ENCODE peak calls at places on chromosome 2, in five cellular contexts. Y, F, N, Z and C are unnamed samples.

GRCh38 chr2:72133721-72134407 is 13.8 kb downstream of the CYP26B1 start:
- DNase-seq in Y (no peak), F (no peak), N (no peak), Z (no peak), C (no peak)

GRCh38 chr2:85191157-85191556 is 58.0 kb downstream of the TCF7L1 start:
- DNase-seq in Y (no peak), F (no peak), N (no peak), Z (no peak), C (no peak)

GRCh38 chr2:111904726-111905476 is 6.5 kb downstream of the MERTK start:
- DNase-seq in Y (no peak), F (peak; percentile 38), N (no peak), Z (no peak), C (no peak)

GRCh38 chr2:15706986-15707632 is 115.4 kb downstream of the DDX1 start:
- DNase-seq in Y (no peak), F (no peak), N (no peak), Z (no peak), C (no peak)

GRCh38 chr2:184830531-184830930 is 232.2 kb downstream of the ZNF804A start:
- DNase-seq in Y (no peak), F (no peak), N (no peak), Z (no peak), C (no peak)

GRCh38 chr2:206477296-206477695 is 34.0 kb downstream of the ADAM23 start:
- DNase-seq in Y (no peak), F (no peak), N (no peak), Z (no peak), C (no peak)

GRCh38 chr2:19187323-19188020 is 171.0 kb downstream of the OSR1 start:
- DNase-seq in Y (no peak), F (no peak), N (no peak), Z (no peak), C (no peak)

GRCh38 chr2:48852938-48853337 is 97.4 kb upstream of the LHCGR start:
- DNase-seq in Y (no peak), F (no peak), N (no peak), Z (no peak), C (no peak)

GRCh38 chr2:46615555-46616487 is 136.5 kb downstream of the TMEM247 start:
- DNase-seq in Y (no peak), F (no peak), N (no peak), Z (peak; percentile 33), C (peak; percentile 18)
- TF ChIP-seq CTCF in Y (no peak), F (peak; percentile 12), N (no peak), Z (no peak), C (no peak)

GRCh38 chr2:61057562-61057961 is 8.1 kb upstream of the SANBR start:
- DNase-seq in Y (no peak), F (no peak), N (no peak), Z (no peak), C (no peak)
- TF ChIP-seq CTCF in Y (no peak), F (no peak), N (no peak), Z (no peak), C (no peak)

GRCh38 chr2:20224191-20224715 is 677 bp downstream of the SDC1 start:
- DNase-seq in Y (peak; percentile 41), F (no peak), N (no peak), Z (peak; percentile 57), C (no peak)

GRCh38 chr2:20223345-20224190 is 1.4 kb downstream of the SDC1 start:
- DNase-seq in Y (peak; percentile 54), F (no peak), N (no peak), Z (no peak), C (peak; percentile 22)

GRCh38 chr2:20226152-20226545 is 1.2 kb upstream of the SDC1 start:
- DNase-seq in Y (no peak), F (no peak), N (no peak), Z (no peak), C (no peak)

GRCh38 chr2:20225294-20226151 is 593 bp upstream of the SDC1 start:
- DNase-seq in Y (peak; percentile 85), F (no peak), N (peak; percentile 72), Z (peak; percentile 89), C (peak; percentile 33)

GRCh38 chr2:20224716-20225293 is at the start of gene SDC1:
- DNase-seq in Y (peak; percentile 73), F (no peak), N (peak; percentile 75), Z (peak; percentile 79), C (no peak)
- TF ChIP-seq CTCF in Y (no peak), F (no peak), N (no peak), Z (no peak), C (no peak)

GRCh38 chr2:68156419-68156818 is 1.3 kb upstream of the PNO1 start:
- DNase-seq in Y (no peak), F (no peak), N (no peak), Z (no peak), C (no peak)

GRCh38 chr2:68158134-68158447 is 403 bp downstream of the PNO1 start:
- DNase-seq in Y (no peak), F (no peak), N (no peak), Z (no peak), C (no peak)

GRCh38 chr2:68157002-68157401 is 686 bp upstream of the PNO1 start:
- DNase-seq in Y (no peak), F (no peak), N (no peak), Z (no peak), C (no peak)

GRCh38 chr2:68155618-68156017 is 2.1 kb upstream of the PNO1 start:
- DNase-seq in Y (no peak), F (no peak), N (no peak), Z (no peak), C (no peak)

DNA sequence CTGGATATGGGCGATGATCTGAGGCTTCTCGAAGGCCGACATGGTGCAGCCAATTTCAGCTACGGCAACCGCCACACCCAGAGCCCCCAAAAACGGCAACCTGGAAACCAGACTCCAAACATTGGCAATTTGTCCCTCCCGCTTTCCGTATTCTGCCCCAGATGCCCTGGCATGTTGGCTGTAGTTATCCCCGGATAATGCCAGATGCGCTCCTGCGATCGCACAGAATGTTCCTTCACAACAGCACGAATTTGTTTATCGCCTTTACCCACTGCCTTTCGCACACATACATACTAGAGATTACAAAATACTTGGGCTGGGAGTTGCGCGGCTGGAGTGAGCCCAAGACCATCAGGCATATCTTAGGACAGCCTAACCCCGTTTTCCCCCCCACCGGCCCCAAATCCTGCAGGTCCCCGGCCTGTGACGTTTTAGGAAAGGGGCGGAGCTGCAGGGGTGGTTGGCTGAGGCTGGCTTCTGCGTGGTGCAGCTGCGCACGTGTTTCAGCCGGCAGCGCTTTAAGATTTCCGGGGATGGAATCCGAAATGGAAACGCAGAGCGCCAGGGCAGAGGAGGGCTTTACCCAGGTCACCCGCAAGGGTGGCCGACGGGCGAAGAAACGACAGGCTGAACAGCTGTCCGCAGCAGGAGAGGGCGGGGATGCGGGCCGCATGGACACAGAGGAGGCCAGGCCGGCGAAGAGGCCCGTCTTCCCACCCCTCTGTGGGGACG is at the start of gene PNO1:
- DNase-seq in Y (peak; percentile 95), F (peak; percentile 98), N (peak; percentile 95), Z (peak; percentile 97), C (peak; percentile 94)
- TF ChIP-seq CTCF in Y (no peak), F (no peak), N (no peak), Z (no peak), C (no peak)

DNA sequence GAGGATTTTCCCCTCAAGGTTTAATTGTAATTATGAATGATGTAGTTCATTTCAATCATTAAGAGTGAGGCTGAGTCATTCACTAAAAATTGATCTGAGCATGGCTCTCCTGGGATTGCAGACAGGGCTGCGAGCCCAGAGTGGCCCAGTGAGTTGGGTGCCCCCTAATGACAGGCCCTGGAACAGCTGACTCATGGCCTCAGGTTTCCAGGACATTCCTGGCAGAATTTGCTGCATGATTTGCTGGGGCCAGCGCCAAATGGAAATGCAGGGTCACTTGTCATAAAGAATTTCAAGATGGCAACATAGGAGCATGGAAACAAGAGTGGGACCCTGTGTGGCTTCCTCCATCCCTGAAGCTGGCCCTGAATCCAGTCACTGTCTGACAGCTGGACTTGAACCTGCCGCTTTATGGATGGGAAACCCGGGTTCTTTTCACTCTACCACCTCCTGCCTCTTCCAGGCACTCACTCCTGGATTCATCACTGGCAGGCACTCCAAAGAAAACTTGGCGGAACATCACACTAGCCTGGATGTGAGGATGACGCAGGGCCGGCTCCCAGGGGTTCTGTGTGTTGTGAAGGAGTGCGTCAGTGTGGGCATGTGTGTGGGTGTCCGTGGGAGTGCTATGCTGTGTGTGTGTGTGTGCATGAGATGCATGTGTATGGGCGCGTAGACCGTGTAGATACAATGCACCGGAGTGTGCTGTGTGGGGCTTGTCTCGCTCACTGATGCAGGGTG is 15.2 kb downstream of the OTOF start:
- DNase-seq in Y (peak; percentile 83), F (no peak), N (peak; percentile 37), Z (peak; percentile 17), C (no peak)
- TF ChIP-seq CTCF in Y (peak; percentile 62), F (peak; percentile 53), N (peak; percentile 29), Z (no peak), C (no peak)

DNA sequence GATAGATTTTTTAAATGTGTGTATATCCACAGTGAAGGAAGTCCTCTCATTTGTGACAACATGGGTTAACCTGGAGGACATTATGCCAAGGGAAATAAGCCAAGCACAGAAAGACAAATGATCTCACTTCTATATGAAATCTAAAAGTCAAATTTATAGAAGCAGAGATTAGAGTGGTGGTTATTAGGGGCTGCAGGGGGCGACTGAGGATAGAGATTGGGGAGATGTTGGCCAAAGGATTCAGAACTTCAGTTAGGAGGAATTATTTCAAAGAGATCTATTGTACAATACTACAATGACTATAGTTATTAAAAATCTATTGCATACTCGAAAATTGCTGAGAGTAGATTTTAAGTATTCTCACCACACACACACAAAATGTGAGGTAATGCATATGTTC is 252.4 kb upstream of the SLC39A10 start:
- DNase-seq in Y (no peak), F (no peak), N (no peak), Z (no peak), C (no peak)
- TF ChIP-seq CTCF in Y (no peak), F (no peak), N (no peak), Z (no peak), C (no peak)

DNA sequence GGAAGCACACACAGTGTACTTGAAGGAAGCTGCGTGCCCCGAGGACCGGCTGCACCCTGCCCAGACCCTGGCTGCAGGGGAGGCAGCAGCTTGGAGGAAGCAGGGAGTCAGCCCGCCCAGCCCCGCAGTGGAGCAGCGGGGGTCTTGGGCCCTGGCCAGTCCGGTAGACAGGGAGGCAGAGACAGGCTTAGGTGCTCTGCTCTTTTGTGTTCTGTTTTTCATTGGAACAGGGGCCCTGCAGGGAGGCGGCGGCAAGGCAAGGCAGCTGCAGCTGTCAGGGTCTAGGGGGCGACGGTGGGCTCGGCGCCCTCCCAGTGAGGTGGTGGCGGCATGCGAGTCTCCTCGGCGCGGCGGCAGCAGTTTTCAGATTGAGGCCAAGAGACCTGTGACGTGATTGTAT is 53.3 kb upstream of the TFCP2L1 start:
- DNase-seq in Y (no peak), F (no peak), N (no peak), Z (no peak), C (no peak)
- TF ChIP-seq CTCF in Y (no peak), F (no peak), N (no peak), Z (no peak), C (no peak)

DNA sequence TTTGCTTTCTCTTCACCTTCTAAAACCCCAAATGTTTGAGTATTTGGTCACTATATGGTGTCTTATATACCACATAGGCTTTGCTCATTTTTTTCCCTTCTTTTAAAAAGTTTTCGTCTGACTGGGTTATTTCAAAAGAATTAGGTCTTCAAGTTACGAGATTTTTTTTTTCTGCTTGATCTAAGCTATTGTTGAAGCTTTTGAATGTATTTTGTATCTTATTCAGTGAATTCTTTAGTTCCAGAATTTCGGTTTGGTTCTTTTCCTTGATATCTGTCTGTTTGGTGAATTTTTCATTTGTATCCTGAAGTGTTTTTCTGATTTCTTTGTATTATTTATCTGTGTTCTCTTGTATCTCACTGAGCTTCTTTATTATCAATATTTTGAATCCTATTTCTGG is 93.5 kb downstream of the ARL6IP6 start:
- DNase-seq in Y (no peak), F (no peak), N (no peak), Z (no peak), C (no peak)
- TF ChIP-seq CTCF in Y (no peak), F (no peak), N (no peak), Z (no peak), C (no peak)